ENCODE peak calls at places on chromosomes 2 and 18, in seven cellular contexts. P is HepG2, T is SK-N-SH, G is HCT116, H is H1, B is K562, O is GM12878. K is an unnamed sample.

GRCh38 chr2:122635649-122636496 is 880.4 kb downstream of the TSN start:
- DNase-seq in P (no peak), T (no peak), G (no peak), H (no peak), B (no peak), O (no peak), K (no peak)

GRCh38 chr2:213958086-213958485 is 452.8 kb upstream of the VWC2L start:
- DNase-seq in P (no peak), T (no peak), G (no peak), H (no peak), B (no peak), O (no peak), K (no peak)

GRCh38 chr2:19244460-19245363 is 113.7 kb downstream of the OSR1 start:
- DNase-seq in P (no peak), T (no peak), G (no peak), H (no peak), B (no peak), O (no peak), K (no peak)

GRCh38 chr2:212284166-212284565 is 254.4 kb downstream of the ERBB4 start:
- DNase-seq in P (no peak), T (no peak), G (no peak), H (no peak), B (no peak), O (no peak), K (no peak)

GRCh38 chr2:191333911-191334357 is 88.7 kb downstream of the MYO1B start:
- DNase-seq in P (no peak), T (no peak), G (no peak), H (no peak), B (peak), O (no peak), K (no peak)

GRCh38 chr2:86622878-86623548 is 652 bp downstream of the RNF103 start:
- DNase-seq in P (no peak), T (peak), G (no peak), H (no peak), B (peak), O (no peak), K (peak)

GRCh38 chr2:101696272-101697123 is 1.0 kb upstream of the MAP4K4 start:
- DNase-seq in P (no peak), T (no peak), G (no peak), H (peak), B (no peak), O (no peak), K (no peak)

GRCh38 chr2:86176583-86176982 is 18.7 kb downstream of the IMMT start:
- DNase-seq in P (no peak), T (no peak), G (no peak), H (no peak), B (no peak), O (no peak), K (no peak)

GRCh38 chr2:18829331-18829902 is 240.0 kb upstream of the NT5C1B start:
- DNase-seq in P (peak), T (no peak), G (no peak), H (no peak), B (no peak), O (no peak), K (no peak)

GRCh38 chr2:74835831-74836674 is 2.1 kb downstream of the HK2 start:
- DNase-seq in P (peak), T (peak), G (peak), H (no peak), B (peak), O (no peak), K (peak)

GRCh38 chr2:58950795-58951462 is 709.8 kb upstream of the FANCL start:
- DNase-seq in P (no peak), T (no peak), G (no peak), H (no peak), B (no peak), O (no peak), K (no peak)

GRCh38 chr2:133717497-133717896 is 149.2 kb upstream of the NCKAP5 start:
- DNase-seq in P (no peak), T (no peak), G (no peak), H (no peak), B (no peak), O (no peak), K (no peak)

GRCh38 chr2:239085201-239085992 is 237.5 kb downstream of the TWIST2 start:
- DNase-seq in P (no peak), T (no peak), G (no peak), H (no peak), B (peak), O (no peak), K (no peak)

GRCh38 chr2:45470531-45470930 is 140.5 kb downstream of the SRBD1 start:
- DNase-seq in P (no peak), T (no peak), G (no peak), H (no peak), B (no peak), O (no peak), K (no peak)

GRCh38 chr2:55087930-55088329 is 37.7 kb upstream of the RTN4 start:
- DNase-seq in P (no peak), T (no peak), G (no peak), H (no peak), B (peak), O (no peak), K (no peak)

GRCh38 chr2:230443540-230443939 is 27.5 kb downstream of the SP100 start:
- DNase-seq in P (no peak), T (no peak), G (no peak), H (no peak), B (no peak), O (no peak), K (no peak)

GRCh38 chr2:235553696-235554100 is 59.9 kb downstream of the AGAP1 start:
- DNase-seq in P (no peak), T (no peak), G (no peak), H (no peak), B (peak), O (no peak), K (no peak)
- TF ChIP-seq JUND in P (no peak), T (no peak), G (no peak), H (no peak), B (no peak), O (no peak), K (no peak)

GRCh38 chr2:129876576-129876975 is 102.9 kb upstream of the RAB6C start:
- DNase-seq in P (no peak), T (no peak), G (no peak), H (no peak), B (no peak), O (no peak), K (no peak)

GRCh38 chr2:129879614-129880180 is 99.8 kb upstream of the RAB6C start:
- DNase-seq in P (no peak), T (no peak), G (no peak), H (no peak), B (no peak), O (no peak), K (no peak)

GRCh38 chr2:129877795-129878775 is 101.4 kb upstream of the RAB6C start:
- DNase-seq in P (no peak), T (no peak), G (no peak), H (no peak), B (peak), O (no peak), K (peak)

GRCh38 chr2:129880309-129880708 is 99.2 kb upstream of the RAB6C start:
- DNase-seq in P (no peak), T (no peak), G (no peak), H (no peak), B (no peak), O (no peak), K (no peak)

DNA sequence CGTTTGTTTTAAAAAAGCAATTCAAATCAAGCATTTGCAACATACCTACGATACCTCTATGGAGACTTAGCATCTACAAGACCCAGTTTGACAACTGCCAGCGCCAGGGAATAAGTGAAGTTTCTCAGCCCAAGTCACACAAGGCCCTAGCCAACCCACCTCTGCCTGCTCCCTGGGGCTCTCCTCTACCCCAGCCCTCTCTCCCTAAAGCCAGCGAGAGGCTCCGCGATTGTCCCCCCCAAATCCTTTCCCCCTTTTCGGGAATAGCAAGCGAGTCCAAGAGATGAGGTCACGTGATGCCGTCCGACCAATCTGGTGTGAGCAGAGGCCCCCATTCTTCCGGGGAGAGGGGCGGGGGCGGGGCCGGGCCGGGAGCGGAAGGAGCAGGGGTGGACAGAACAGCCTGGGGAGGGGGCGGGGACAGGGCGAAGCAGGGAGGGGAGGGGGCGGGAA is 102.2 kb upstream of the RAB6C start:
- DNase-seq in P (no peak), T (peak), G (peak), H (peak), B (peak), O (peak), K (peak)
- TF ChIP-seq JUND in P (no peak), T (no peak), G (no peak), H (no peak), B (no peak), O (no peak), K (no peak)

GRCh38 chr18:21599585-21600525 is 649 bp downstream of the ESCO1 start:
- DNase-seq in P (peak), T (peak), G (no peak), H (no peak), B (peak), O (no peak), K (peak)
- TF ChIP-seq JUND in P (no peak), T (no peak), G (no peak), H (no peak), B (peak), O (no peak), K (no peak)

DNA sequence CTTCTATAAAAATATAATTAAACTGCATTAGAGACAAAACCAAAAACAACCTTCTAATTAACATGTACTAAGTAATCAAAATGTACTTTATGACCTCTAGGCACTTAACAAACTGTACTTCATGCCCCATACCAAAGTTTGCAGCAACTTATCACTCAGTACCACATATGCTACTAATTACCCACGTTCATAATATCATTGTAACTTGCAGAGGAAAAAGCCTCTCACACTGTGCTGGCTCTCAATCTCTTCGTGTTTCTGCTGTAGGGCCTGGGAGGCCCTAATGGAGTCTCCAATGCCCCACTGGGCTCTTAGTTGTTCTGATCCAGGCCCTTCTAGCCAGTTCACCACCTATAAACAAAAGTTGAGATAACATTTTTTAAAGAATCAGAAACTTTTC is 82.1 kb upstream of the CCDC141 start:
- DNase-seq in P (no peak), T (peak), G (no peak), H (no peak), B (no peak), O (no peak), K (no peak)
- TF ChIP-seq JUND in P (no peak), T (no peak), G (no peak), H (no peak), B (no peak), O (no peak), K (no peak)

DNA sequence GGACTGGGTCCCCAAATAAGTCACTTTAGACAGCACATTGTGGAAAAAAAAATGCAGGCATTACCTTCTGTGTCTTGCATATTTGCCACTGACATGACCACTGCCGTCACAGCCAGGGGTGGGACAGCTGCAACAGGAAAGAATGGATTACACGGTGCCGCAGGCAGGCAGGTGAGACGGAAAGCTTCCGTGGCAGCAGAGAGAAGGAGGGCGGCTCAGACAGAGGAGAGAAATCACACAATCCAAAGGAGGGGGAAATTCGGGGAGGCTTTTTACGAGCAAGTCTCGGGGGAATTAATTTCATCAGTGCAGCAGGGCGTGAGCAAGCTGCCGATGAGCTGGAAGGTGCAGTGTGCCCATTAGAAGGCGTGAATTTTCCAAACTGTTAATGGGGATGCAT is 234.8 kb upstream of the PXDN start:
- DNase-seq in P (no peak), T (no peak), G (no peak), H (no peak), B (no peak), O (no peak), K (no peak)
- TF ChIP-seq JUND in P (no peak), T (no peak), G (no peak), H (no peak), B (no peak), O (no peak), K (no peak)

GRCh38 chr2:10892796-10893350 is 18.9 kb upstream of the KCNF1 start:
- DNase-seq in P (no peak), T (no peak), G (no peak), H (no peak), B (no peak), O (no peak), K (no peak)
- TF ChIP-seq JUND in P (no peak), T (no peak), G (no peak), H (no peak), B (no peak), O (no peak), K (no peak)

GRCh38 chr2:189540551-189540950 is 40.0 kb downstream of the SLC40A1 start:
- DNase-seq in P (no peak), T (no peak), G (no peak), H (no peak), B (no peak), O (no peak), K (peak)
- TF ChIP-seq JUND in P (no peak), T (no peak), G (no peak), H (no peak), B (no peak), O (no peak), K (no peak)

GRCh38 chr2:43269074-43269572 is 42.7 kb upstream of the ZFP36L2 start:
- DNase-seq in P (no peak), T (peak), G (no peak), H (no peak), B (peak), O (no peak), K (no peak)
- TF ChIP-seq JUND in P (no peak), T (peak), G (no peak), H (no peak), B (no peak), O (no peak), K (no peak)

K was measured in T47D.